ENCODE peak calls at places on chromosomes 3 and 15, in four cellular contexts. S, U, A and W are unnamed samples.

GRCh38 chr3:42653560-42654330 is at the start of gene ZBTB47:
- DNase-seq in S (no peak), U (peak), A (no peak), W (no peak)

GRCh38 chr15:78073026-78073425 is 4.5 kb downstream of the TBC1D2B start:
- DNase-seq in S (no peak), U (no peak), A (no peak), W (no peak)

GRCh38 chr15:49435201-49435600 is 12.2 kb downstream of the FGF7 start:
- DNase-seq in S (no peak), U (no peak), A (no peak), W (no peak)

GRCh38 chr3:30768703-30769550 is 125.5 kb downstream of the GADL1 start:
- DNase-seq in S (no peak), U (peak), A (peak), W (peak)

GRCh38 chr3:141243295-141243707 is 11.7 kb downstream of the PXYLP1 start:
- DNase-seq in S (no peak), U (no peak), A (no peak), W (peak)

GRCh38 chr15:93899817-93900216 is 331.5 kb upstream of the MCTP2 start:
- DNase-seq in S (no peak), U (no peak), A (no peak), W (no peak)

GRCh38 chr3:184333190-184333589 is 4.2 kb upstream of the FAM131A start:
- DNase-seq in S (no peak), U (no peak), A (no peak), W (no peak)

GRCh38 chr3:172065967-172066762 is 26.8 kb downstream of the FNDC3B start:
- DNase-seq in S (no peak), U (peak), A (peak), W (no peak)

GRCh38 chr3:189937302-189938255 is 183.1 kb downstream of the P3H2 start:
- DNase-seq in S (peak), U (peak), A (peak), W (no peak)

GRCh38 chr15:67945951-67946700 is 106.3 kb upstream of the RNU6-1 start:
- DNase-seq in S (peak), U (no peak), A (peak), W (peak)

GRCh38 chr15:63040954-63041353 is 1.6 kb upstream of the TPM1 start:
- DNase-seq in S (no peak), U (no peak), A (no peak), W (no peak)

GRCh38 chr15:63038926-63039673 is 3.4 kb upstream of the TPM1 start:
- DNase-seq in S (peak), U (no peak), A (peak), W (no peak)

GRCh38 chr15:63039811-63040210 is 2.7 kb upstream of the TPM1 start:
- DNase-seq in S (no peak), U (no peak), A (no peak), W (no peak)

GRCh38 chr15:63041402-63041977 is 1.1 kb upstream of the TPM1 start:
- DNase-seq in S (no peak), U (no peak), A (no peak), W (no peak)

DNA sequence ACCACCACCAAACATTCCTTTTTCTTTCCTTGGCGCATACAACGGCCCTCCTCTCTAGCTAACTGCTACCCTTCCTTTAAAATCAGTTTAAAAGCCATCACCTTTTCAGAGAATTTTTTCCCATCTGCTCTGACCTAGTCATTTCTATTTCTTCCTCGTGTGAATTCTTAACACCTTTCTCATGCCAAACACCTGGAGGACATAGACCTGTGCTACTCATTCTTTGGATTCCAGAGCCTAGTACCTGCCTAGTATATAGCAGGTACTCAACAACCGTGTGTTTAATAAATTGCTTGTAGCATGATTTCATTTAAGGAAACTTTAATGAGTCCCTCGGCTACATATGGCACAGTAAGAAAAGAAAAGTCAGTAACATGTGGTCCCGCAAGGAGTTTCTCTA is 2.0 kb upstream of the TPM1 start:
- DNase-seq in S (peak), U (no peak), A (peak), W (no peak)
- TF ChIP-seq CTCF in S (no peak), U (no peak), A (no peak), W (no peak)

DNA sequence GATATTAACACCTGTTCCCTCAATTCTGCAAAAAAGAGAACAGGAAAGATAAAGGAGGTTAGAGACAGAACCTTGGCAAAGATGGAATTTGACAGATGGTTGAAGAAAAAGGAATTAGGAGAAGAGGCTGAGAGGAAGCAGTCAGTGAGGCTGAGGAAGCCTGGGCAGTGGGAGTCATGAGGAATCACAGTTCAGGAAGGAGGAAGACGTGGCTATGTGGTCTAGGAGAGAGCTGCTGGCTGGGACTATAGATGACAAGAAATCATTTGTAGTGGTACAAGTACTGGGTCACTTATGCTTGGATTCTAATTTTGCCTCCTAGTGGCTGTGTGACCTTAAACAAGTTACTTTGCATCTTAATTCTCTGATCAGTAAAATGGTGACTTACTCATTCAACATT is 49.0 kb downstream of the LARS2 start:
- DNase-seq in S (no peak), U (peak), A (no peak), W (no peak)
- TF ChIP-seq CTCF in S (no peak), U (no peak), A (no peak), W (no peak)

DNA sequence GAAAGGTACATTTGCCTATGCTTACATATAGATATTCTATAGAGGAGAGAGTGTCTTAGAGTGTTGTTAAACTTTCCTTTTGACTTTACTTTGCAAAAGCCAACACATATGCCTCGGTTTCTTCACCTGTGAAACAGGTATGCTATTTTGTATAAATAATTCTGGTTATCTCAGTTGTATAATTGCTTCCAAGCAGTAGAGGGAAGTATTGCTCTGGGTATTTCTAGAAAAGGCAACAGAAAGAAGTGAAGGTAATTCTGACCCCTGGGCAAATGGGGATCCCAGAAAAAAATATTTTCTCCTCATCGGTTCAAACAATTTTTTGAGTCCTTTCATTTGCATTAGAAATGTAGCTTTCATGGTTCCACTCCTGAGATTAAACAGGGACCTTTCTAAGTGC is 216.5 kb upstream of the SEMA6D start:
- DNase-seq in S (no peak), U (no peak), A (no peak), W (no peak)
- TF ChIP-seq CTCF in S (no peak), U (no peak), A (no peak), W (no peak)

GRCh38 chr3:72584262-72584661 is 264.0 kb downstream of the SHQ1 start:
- DNase-seq in S (no peak), U (no peak), A (no peak), W (no peak)

GRCh38 chr3:72582963-72583362 is 265.3 kb downstream of the SHQ1 start:
- DNase-seq in S (no peak), U (no peak), A (no peak), W (no peak)

GRCh38 chr3:72590732-72591192 is 257.5 kb downstream of the SHQ1 start:
- DNase-seq in S (no peak), U (no peak), A (no peak), W (no peak)

GRCh38 chr3:72586694-72587093 is 261.6 kb downstream of the SHQ1 start:
- DNase-seq in S (no peak), U (no peak), A (no peak), W (no peak)

GRCh38 chr3:72587282-72587681 is 261.0 kb downstream of the SHQ1 start:
- DNase-seq in S (no peak), U (no peak), A (no peak), W (no peak)
- TF ChIP-seq CTCF in S (no peak), U (no peak), A (no peak), W (no peak)

GRCh38 chr3:185934726-185935464 is 2.9 kb downstream of the TRA2B start:
- DNase-seq in S (no peak), U (peak), A (no peak), W (no peak)

GRCh38 chr3:185939721-185940120 is 1.9 kb upstream of the TRA2B start:
- DNase-seq in S (no peak), U (no peak), A (peak), W (no peak)

GRCh38 chr3:185935465-185936263 is 2.1 kb downstream of the TRA2B start:
- DNase-seq in S (no peak), U (no peak), A (no peak), W (no peak)

GRCh38 chr3:185936814-185937688 is 763 bp downstream of the TRA2B start:
- DNase-seq in S (peak), U (peak), A (peak), W (peak)

DNA sequence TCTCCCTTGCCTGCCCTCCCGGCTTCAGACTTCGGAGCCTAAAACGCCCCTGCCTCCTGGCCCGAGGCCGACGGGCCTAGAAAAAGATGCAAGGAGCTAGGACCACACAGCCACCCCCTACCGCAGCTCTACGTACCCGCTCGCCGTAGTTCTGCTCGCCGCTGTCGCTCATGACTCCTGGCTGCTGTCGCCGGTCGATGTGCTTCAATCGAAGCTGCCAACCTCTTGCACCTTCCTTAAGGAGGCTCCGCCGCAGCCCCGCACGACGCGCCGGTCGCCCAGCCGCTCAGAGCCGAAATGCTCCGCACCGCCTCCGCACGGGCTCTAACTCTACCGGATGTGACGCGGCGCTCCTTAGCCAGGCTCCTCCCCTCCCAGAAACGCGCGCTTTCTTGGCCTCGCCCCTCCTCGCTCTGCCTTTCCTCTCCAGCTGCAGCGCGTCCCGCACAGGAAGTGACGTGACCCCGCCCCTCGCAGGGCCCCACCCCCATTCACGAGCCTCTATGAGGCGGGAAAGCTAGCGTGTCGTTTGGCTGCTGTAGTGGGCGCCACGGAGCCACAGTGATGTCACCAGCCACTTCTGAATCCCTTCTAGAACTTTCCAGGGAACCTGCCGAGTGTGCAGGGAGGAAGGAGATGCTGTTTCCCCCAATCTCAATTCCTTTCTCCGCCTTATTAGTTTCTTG is at the start of gene TRA2B:
- DNase-seq in S (peak), U (peak), A (peak), W (peak)
- TF ChIP-seq CTCF in S (peak), U (peak), A (peak), W (peak)

DNA sequence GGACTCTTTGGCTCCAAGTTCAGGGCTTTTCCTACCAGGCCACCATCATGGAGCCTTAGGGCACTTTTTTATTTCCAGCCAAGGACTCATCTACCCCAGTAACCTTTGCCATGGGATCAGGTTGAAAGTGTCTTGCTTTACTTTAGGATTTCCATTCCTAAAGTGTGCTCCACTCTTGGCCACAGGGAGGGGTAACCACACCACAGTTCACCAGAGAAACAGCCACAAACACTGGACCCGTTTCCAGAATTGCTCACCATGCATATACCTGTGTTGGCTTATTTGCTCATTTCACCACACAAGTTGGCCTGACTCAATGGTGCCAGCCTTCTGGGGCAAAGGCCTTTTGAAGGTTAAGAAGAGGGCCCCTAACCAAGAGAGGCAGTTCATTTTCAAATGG is 70.6 kb upstream of the RAD18 start:
- DNase-seq in S (no peak), U (no peak), A (peak), W (no peak)
- TF ChIP-seq CTCF in S (no peak), U (no peak), A (peak), W (no peak)

GRCh38 chr3:165895919-165896318 is 58.7 kb upstream of the BCHE start:
- DNase-seq in S (no peak), U (peak), A (peak), W (peak)
- TF ChIP-seq CTCF in S (peak), U (peak), A (peak), W (peak)

GRCh38 chr15:26974120-26974780 is 3.3 kb downstream of the GABRG3 start:
- DNase-seq in S (no peak), U (peak), A (peak), W (no peak)

GRCh38 chr15:26970712-26971210 is at the start of gene GABRG3:
- DNase-seq in S (no peak), U (no peak), A (no peak), W (no peak)

GRCh38 chr15:26972636-26973035 is 1.7 kb downstream of the GABRG3 start:
- DNase-seq in S (no peak), U (no peak), A (no peak), W (no peak)

GRCh38 chr15:26967719-26968269 is 3.2 kb upstream of the GABRG3 start:
- DNase-seq in S (no peak), U (peak), A (no peak), W (no peak)

GRCh38 chr15:26971303-26972018 is 480 bp downstream of the GABRG3 start:
- DNase-seq in S (no peak), U (no peak), A (no peak), W (no peak)
- TF ChIP-seq CTCF in S (no peak), U (no peak), A (no peak), W (no peak)

GRCh38 chr3:47004369-47005211 is 25.1 kb downstream of the NBEAL2 start:
- DNase-seq in S (no peak), U (no peak), A (no peak), W (no peak)

GRCh38 chr3:47000922-47001730 is 21.7 kb downstream of the NBEAL2 start:
- DNase-seq in S (no peak), U (no peak), A (no peak), W (no peak)

GRCh38 chr3:47003461-47004368 is 24.2 kb downstream of the NBEAL2 start:
- DNase-seq in S (no peak), U (no peak), A (no peak), W (no peak)

GRCh38 chr3:47001731-47002489 is 22.4 kb downstream of the NBEAL2 start:
- DNase-seq in S (no peak), U (no peak), A (no peak), W (no peak)

DNA sequence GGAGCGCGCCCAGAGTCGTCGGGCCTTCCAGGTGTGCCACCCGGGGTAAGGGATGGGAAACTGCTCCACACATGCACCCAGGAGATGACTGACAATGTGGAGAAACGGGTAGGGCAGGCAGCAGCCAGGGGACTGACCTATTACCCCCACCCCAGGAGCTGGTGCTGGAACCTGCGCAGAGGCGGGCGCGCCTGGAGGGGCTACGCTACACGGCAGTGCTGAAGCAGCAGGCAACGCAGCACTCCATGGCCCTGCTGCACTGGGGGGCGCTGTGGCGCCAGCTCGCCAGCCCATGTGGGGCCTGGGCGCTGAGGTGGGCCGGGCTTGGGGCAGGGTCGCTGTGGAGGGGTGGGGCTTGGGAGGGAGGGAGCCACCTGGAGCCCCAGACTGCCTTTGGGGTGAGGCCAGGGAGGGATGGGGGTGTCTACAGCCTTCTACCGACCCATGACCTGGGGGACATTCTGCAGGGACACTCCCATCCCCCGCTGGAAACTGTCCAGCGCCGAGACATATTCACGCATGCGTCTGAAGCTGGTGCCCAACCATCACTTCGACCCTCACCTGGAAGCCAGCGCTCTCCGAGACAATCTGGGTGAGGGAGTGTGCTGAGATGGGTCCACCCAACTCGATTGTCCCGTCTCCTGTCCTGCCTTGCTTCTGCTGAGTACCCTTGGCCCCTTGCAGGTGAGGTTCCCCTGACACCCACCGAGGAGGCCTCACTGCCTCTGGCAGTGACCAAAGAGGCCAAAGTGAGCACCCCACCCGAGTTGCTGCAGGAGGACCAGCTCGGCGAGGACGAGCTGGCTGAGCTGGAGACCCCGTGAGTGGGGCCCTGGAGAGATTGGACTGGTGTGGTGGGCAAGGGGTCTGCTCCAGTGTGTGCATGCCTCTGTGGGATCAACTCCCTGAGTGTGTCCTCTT is 23.3 kb downstream of the NBEAL2 start:
- DNase-seq in S (no peak), U (no peak), A (no peak), W (no peak)
- TF ChIP-seq CTCF in S (no peak), U (peak), A (no peak), W (no peak)